ENCODE peak calls at places on chromosomes 12 and 14, in ten cellular contexts. W, P, B, S, J, X, U, A, R and N are unnamed samples.

GRCh38 chr12:69052613-69053408 is 119.8 kb upstream of the CPM start:
- DNase-seq in W (no peak), P (no peak), B (no peak), S (peak; percentile 62), J (no peak), X (no peak), U (peak; percentile 24), A (peak; percentile 80), R (no peak), N (no peak)

GRCh38 chr12:68406134-68406576 is 74.0 kb upstream of the MDM1 start:
- DNase-seq in W (peak; percentile 94), P (peak; percentile 95), B (peak; percentile 90), S (peak; percentile 96), J (peak; percentile 93), X (peak; percentile 83), U (no peak), A (peak; percentile 50), R (peak; percentile 24), N (no peak)

GRCh38 chr12:63301311-63301710 is 150.3 kb upstream of the AVPR1A start:
- DNase-seq in W (no peak), P (no peak), B (no peak), S (no peak), J (no peak), X (no peak), U (no peak), A (peak; percentile 76), R (no peak), N (no peak)

GRCh38 chr12:113054948-113055486 is 1.5 kb upstream of the DTX1 start:
- DNase-seq in W (no peak), P (no peak), B (no peak), S (no peak), J (no peak), X (peak; percentile 6), U (no peak), A (no peak), R (no peak), N (no peak)

GRCh38 chr12:81284137-81284536 is 206.3 kb downstream of the ACSS3 start:
- DNase-seq in W (no peak), P (no peak), B (no peak), S (no peak), J (no peak), X (no peak), U (no peak), A (peak; percentile 17), R (peak; percentile 1), N (no peak)

GRCh38 chr12:52370906-52371608 is 3.8 kb upstream of the KRT85 start:
- DNase-seq in W (peak; percentile 76), P (no peak), B (peak; percentile 53), S (peak; percentile 23), J (no peak), X (no peak), U (no peak), A (no peak), R (peak; percentile 25), N (no peak)

GRCh38 chr12:44021471-44021971 is 185.6 kb downstream of the TMEM117 start:
- DNase-seq in W (no peak), P (no peak), B (no peak), S (no peak), J (no peak), X (no peak), U (no peak), A (no peak), R (no peak), N (peak; percentile 39)

GRCh38 chr14:39731912-39732311 is 299.7 kb upstream of the FBXO33 start:
- DNase-seq in W (no peak), P (no peak), B (no peak), S (no peak), J (no peak), X (no peak), U (peak; percentile 2), A (no peak), R (no peak), N (no peak)

GRCh38 chr12:13046914-13047472 is 2.8 kb downstream of the FAM234B start:
- DNase-seq in W (no peak), P (no peak), B (no peak), S (no peak), J (no peak), X (no peak), U (no peak), A (no peak), R (no peak), N (no peak)

DNA sequence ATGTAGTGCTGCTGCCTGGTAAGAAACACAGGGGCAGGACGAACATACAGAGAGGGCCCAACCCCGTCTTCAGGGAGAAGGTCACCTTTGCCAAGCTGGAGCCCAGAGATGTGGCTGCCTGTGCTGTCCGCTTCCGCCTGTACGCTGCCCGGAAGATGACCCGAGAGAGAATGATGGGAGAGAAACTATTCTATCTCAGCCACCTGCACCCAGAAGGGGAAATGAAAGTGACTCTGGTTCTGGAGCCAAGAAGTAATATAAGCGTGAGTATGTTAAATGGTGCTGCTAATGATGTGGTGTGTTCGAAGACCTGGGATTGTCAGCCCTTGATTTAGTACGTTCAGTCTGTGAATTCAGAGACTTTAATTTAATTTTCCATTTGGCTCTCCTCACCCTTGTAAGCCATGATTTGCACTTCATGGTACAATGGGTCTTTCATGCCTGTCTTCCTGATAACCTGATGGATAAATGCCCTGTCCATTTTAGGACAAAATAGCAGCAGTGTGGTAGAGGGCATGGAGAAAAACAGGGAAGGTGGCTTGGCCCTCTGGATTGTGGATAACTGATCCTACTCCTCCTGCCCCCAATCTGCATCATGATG is 318.9 kb downstream of the SNAPC1 start:
- DNase-seq in W (no peak), P (no peak), B (no peak), S (no peak), J (no peak), X (no peak), U (no peak), A (no peak), R (no peak), N (peak; percentile 73)
- H3K4me3 ChIP-seq in W (no peak overlapping the region), P (no peak overlapping the region), B (no peak overlapping the region), S (no peak overlapping the region), J (no peak overlapping the region), X (no peak overlapping the region), U (no peak overlapping the region), A (no peak overlapping the region), R (no peak overlapping the region), N (no peak overlapping the region)

GRCh38 chr12:55931780-55932545 is 1.0 kb downstream of the DGKA start:
- DNase-seq in W (peak; percentile 65), P (peak; percentile 70), B (peak; percentile 67), S (peak; percentile 50), J (peak; percentile 70), X (peak; percentile 87), U (no peak), A (no peak), R (peak; percentile 78), N (no peak)

GRCh38 chr12:55932546-55932919 is 1.6 kb downstream of the DGKA start:
- DNase-seq in W (no peak), P (no peak), B (no peak), S (peak; percentile 45), J (no peak), X (no peak), U (no peak), A (peak; percentile 58), R (no peak), N (no peak)

GRCh38 chr12:55929306-55929791 is 1.6 kb upstream of the DGKA start:
- DNase-seq in W (no peak), P (no peak), B (no peak), S (no peak), J (peak; percentile 24), X (no peak), U (no peak), A (no peak), R (no peak), N (peak; percentile 89)

GRCh38 chr12:55931317-55931779 is 386 bp downstream of the DGKA start:
- DNase-seq in W (peak; percentile 33), P (no peak), B (no peak), S (peak; percentile 9), J (no peak), X (no peak), U (no peak), A (no peak), R (no peak), N (no peak)

DNA sequence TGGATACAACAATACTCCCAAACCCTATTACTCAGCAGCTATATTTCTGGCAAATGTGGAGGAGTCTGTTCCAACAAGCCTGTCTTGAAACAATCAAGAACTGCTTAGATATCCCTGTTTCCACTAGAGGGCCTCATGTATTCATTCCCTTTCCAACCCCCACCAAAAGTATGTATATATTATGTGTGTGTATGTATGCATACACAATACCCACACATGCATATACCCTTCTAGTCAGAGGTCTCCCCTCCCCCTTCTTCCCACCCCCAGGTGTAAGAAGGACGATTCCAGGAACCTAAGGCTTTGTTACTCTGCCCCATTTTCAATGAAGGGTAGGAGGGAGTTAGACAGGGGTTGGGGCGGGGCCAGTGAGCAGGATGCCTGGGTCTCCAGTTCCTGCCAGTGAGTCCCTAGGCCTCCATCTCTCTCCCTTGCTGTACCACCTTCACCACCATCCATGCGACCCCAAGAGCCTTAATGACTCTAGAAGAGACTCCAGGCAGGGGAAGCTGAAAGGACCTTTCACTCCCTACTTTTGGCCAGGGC is at the start of gene DGKA:
- DNase-seq in W (peak; percentile 41), P (peak; percentile 41), B (no peak), S (peak; percentile 70), J (peak; percentile 30), X (no peak), U (peak; percentile 41), A (peak; percentile 83), R (peak; percentile 52), N (peak; percentile 53)
- TF ChIP-seq CTCF in W (peak; percentile 66), P (peak; percentile 49), B (peak; percentile 41), S (peak; percentile 49), J (peak; percentile 46), X (peak; percentile 29), U (peak; percentile 79), A (peak; percentile 83), R (peak; percentile 67), N (peak; percentile 75)

GRCh38 chr14:91311284-91311662 is 66.8 kb upstream of the GPR68 start:
- DNase-seq in W (no peak), P (no peak), B (no peak), S (no peak), J (no peak), X (no peak), U (no peak), A (no peak), R (no peak), N (no peak)
- H3K36me3 ChIP-seq in W (no peaks in the 10 kb centered on the region), P (no peaks in the 10 kb centered on the region), B (peaks cover 85% of the 10 kb centered on the region), S (no peaks in the 10 kb centered on the region), J (peaks cover 24% of the 10 kb centered on the region), X (no peaks in the 10 kb centered on the region), U (peaks cover 8% of the 10 kb centered on the region), A (no peaks in the 10 kb centered on the region), R (peaks cover 10% of the 10 kb centered on the region), N (peaks cover 59% of the 10 kb centered on the region)

DNA sequence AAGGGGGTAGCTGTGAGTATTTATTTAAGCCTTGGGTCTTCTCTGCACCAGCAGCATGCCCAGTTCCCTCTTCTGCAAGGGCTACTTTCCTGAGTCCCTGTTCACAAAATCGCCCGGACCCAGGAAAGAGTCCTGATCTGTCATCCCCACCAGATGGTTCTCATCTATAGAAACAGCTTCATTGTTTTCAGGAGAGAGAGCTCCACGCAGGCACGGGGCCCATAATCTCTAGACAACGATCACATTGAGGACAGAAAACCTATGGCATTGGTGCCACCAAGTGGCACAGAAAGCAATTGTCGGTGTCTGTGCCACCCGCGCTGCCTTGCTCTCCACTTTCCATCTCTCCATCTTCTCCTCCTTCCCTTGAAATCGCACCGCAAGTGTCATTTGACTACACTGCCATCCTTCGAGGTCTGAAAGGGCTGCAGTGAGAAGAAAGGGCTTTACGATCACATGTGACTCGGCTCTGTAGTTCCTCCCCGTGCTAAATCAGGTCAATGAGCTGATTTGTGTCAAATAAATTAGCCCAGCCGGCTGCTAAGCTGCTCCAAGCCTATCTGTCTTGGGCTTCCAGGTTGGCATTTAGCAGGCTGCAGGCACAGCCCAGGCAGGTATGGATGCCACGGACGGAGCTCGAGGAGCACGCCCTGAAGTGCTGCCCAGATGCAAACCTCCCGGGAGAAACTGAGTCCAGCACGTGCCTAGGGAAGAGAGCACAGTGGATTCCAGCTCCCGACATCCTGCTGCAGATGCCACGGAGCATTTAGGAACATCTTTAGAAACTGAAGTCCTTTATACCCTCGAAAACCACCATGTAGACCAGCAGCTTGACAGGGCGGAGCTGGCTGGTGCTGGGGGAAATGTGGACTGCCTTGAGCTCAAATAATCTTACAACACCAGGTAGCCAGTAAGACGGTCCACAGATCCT is 28.8 kb downstream of the SPRING1 start:
- DNase-seq in W (peak; percentile 41), P (peak; percentile 58), B (no peak), S (peak; percentile 52), J (no peak), X (peak; percentile 71), U (peak; percentile 38), A (peak; percentile 46), R (peak; percentile 76), N (no peak)
- H3K4me3 ChIP-seq in W (no peak overlapping the region), P (no peak overlapping the region), B (no peak overlapping the region), S (no peak overlapping the region), J (no peak overlapping the region), X (no peak overlapping the region), U (no peak overlapping the region), A (no peak overlapping the region), R (peak overlapping the region; percentile 8), N (no peak overlapping the region)